ENCODE peak calls at places on chromosomes 12 and 14, in ten cellular contexts. One of them, this sample, is unnamed.

GRCh38 chr12:124523071-124523470 is 44.3 kb downstream of the NCOR2 start:
- DNase-seq in coronary artery: no peak
- DNase-seq in WERI-Rb-1: no peak
- DNase-seq in HCT116: no peak
- DNase-seq in lower lobe of right lung: no peak
- DNase-seq in uterus: peak; percentile 27
- DNase-seq in GM12865: no peak
- DNase-seq in kidney epithelial cell: no peak
- DNase-seq in effector memory CD4-positive, alpha-beta T cell: no peak
- DNase-seq in Peyer's patch: no peak
- DNase-seq in this sample: no peak

GRCh38 chr14:91223028-91223783 is 21.3 kb downstream of the GPR68 start:
- DNase-seq in effector memory CD4-positive, alpha-beta T cell: no peak
- DNase-seq in Peyer's patch: no peak
- DNase-seq in uterus: no peak
- DNase-seq in kidney epithelial cell: no peak
- DNase-seq in WERI-Rb-1: no peak
- DNase-seq in HCT116: peak; percentile 6
- DNase-seq in GM12865: no peak
- DNase-seq in coronary artery: no peak
- DNase-seq in lower lobe of right lung: no peak
- DNase-seq in this sample: no peak

GRCh38 chr12:53061404-53062010 is 11.6 kb downstream of the TNS2 start:
- DNase-seq in uterus: peak; percentile 32
- DNase-seq in effector memory CD4-positive, alpha-beta T cell: no peak
- DNase-seq in GM12865: no peak
- DNase-seq in WERI-Rb-1: peak; percentile 61
- DNase-seq in kidney epithelial cell: no peak
- DNase-seq in coronary artery: peak; percentile 71
- DNase-seq in HCT116: peak; percentile 63
- DNase-seq in Peyer's patch: peak; percentile 71
- DNase-seq in lower lobe of right lung: peak; percentile 85
- DNase-seq in this sample: no peak

GRCh38 chr14:42517786-42518530 is 911.3 kb downstream of the LRFN5 start:
- DNase-seq in uterus: no peak
- DNase-seq in coronary artery: no peak
- DNase-seq in HCT116: no peak
- DNase-seq in GM12865: no peak
- DNase-seq in Peyer's patch: no peak
- DNase-seq in effector memory CD4-positive, alpha-beta T cell: no peak
- DNase-seq in WERI-Rb-1: no peak
- DNase-seq in kidney epithelial cell: no peak
- DNase-seq in lower lobe of right lung: no peak
- DNase-seq in this sample: no peak

GRCh38 chr12:46585854-46586621 is 213.5 kb upstream of the SLC38A2 start:
- DNase-seq in WERI-Rb-1: no peak
- DNase-seq in coronary artery: no peak
- DNase-seq in effector memory CD4-positive, alpha-beta T cell: peak; percentile 12
- DNase-seq in GM12865: peak; percentile 71
- DNase-seq in HCT116: peak; percentile 16
- DNase-seq in kidney epithelial cell: peak; percentile 67
- DNase-seq in uterus: no peak
- DNase-seq in lower lobe of right lung: peak; percentile 66
- DNase-seq in Peyer's patch: peak; percentile 53
- DNase-seq in this sample: no peak

GRCh38 chr12:112869778-112870177 is 37.0 kb upstream of the OAS1 start:
- DNase-seq in Peyer's patch: no peak
- DNase-seq in WERI-Rb-1: no peak
- DNase-seq in coronary artery: peak; percentile 68
- DNase-seq in uterus: no peak
- DNase-seq in effector memory CD4-positive, alpha-beta T cell: no peak
- DNase-seq in GM12865: no peak
- DNase-seq in kidney epithelial cell: no peak
- DNase-seq in HCT116: no peak
- DNase-seq in lower lobe of right lung: no peak
- DNase-seq in this sample: no peak

GRCh38 chr12:118773956-118774723 is 207.2 kb upstream of the SRRM4 start:
- DNase-seq in HCT116: no peak
- DNase-seq in effector memory CD4-positive, alpha-beta T cell: no peak
- DNase-seq in lower lobe of right lung: no peak
- DNase-seq in GM12865: no peak
- DNase-seq in coronary artery: no peak
- DNase-seq in Peyer's patch: no peak
- DNase-seq in WERI-Rb-1: no peak
- DNase-seq in kidney epithelial cell: no peak
- DNase-seq in uterus: no peak
- DNase-seq in this sample: no peak

GRCh38 chr14:36658091-36659009 is 3.3 kb upstream of the PAX9 start:
- DNase-seq in coronary artery: no peak
- DNase-seq in HCT116: no peak
- DNase-seq in lower lobe of right lung: no peak
- DNase-seq in kidney epithelial cell: no peak
- DNase-seq in Peyer's patch: no peak
- DNase-seq in effector memory CD4-positive, alpha-beta T cell: no peak
- DNase-seq in WERI-Rb-1: no peak
- DNase-seq in uterus: no peak
- DNase-seq in GM12865: no peak
- DNase-seq in this sample: no peak

GRCh38 chr12:81417056-81417455 is 339.2 kb downstream of the ACSS3 start:
- DNase-seq in GM12865: no peak
- DNase-seq in effector memory CD4-positive, alpha-beta T cell: no peak
- DNase-seq in lower lobe of right lung: no peak
- DNase-seq in WERI-Rb-1: no peak
- DNase-seq in HCT116: no peak
- DNase-seq in uterus: no peak
- DNase-seq in coronary artery: no peak
- DNase-seq in kidney epithelial cell: no peak
- DNase-seq in Peyer's patch: no peak
- DNase-seq in this sample: no peak

GRCh38 chr12:30000401-30000800 is 216.7 kb upstream of the TMTC1 start:
- DNase-seq in HCT116: no peak
- DNase-seq in lower lobe of right lung: no peak
- DNase-seq in uterus: no peak
- DNase-seq in effector memory CD4-positive, alpha-beta T cell: no peak
- DNase-seq in GM12865: no peak
- DNase-seq in kidney epithelial cell: no peak
- DNase-seq in Peyer's patch: no peak
- DNase-seq in WERI-Rb-1: no peak
- DNase-seq in coronary artery: no peak
- DNase-seq in this sample: no peak

GRCh38 chr14:74426202-74426582 is at the start of gene SYNDIG1L:
- DNase-seq in GM12865: no peak
- DNase-seq in WERI-Rb-1: no peak
- DNase-seq in effector memory CD4-positive, alpha-beta T cell: no peak
- DNase-seq in coronary artery: peak; percentile 14
- DNase-seq in lower lobe of right lung: no peak
- DNase-seq in kidney epithelial cell: no peak
- DNase-seq in HCT116: no peak
- DNase-seq in Peyer's patch: no peak
- DNase-seq in uterus: no peak
- DNase-seq in this sample: no peak

GRCh38 chr12:65902504-65902903 is 78.2 kb downstream of the HMGA2 start:
- DNase-seq in uterus: no peak
- DNase-seq in WERI-Rb-1: no peak
- DNase-seq in effector memory CD4-positive, alpha-beta T cell: no peak
- DNase-seq in Peyer's patch: no peak
- DNase-seq in coronary artery: no peak
- DNase-seq in HCT116: no peak
- DNase-seq in lower lobe of right lung: no peak
- DNase-seq in GM12865: peak; percentile 67
- DNase-seq in kidney epithelial cell: no peak
- DNase-seq in this sample: no peak

GRCh38 chr12:91381309-91381804 is 198.7 kb upstream of the DCN start:
- DNase-seq in effector memory CD4-positive, alpha-beta T cell: no peak
- DNase-seq in kidney epithelial cell: peak; percentile 91
- DNase-seq in HCT116: no peak
- DNase-seq in Peyer's patch: no peak
- DNase-seq in WERI-Rb-1: peak; percentile 13
- DNase-seq in uterus: peak; percentile 38
- DNase-seq in GM12865: peak; percentile 55
- DNase-seq in lower lobe of right lung: no peak
- DNase-seq in coronary artery: no peak
- DNase-seq in this sample: peak; percentile 19

GRCh38 chr12:19880724-19881123 is 441.4 kb downstream of the AEBP2 start:
- DNase-seq in coronary artery: no peak
- DNase-seq in WERI-Rb-1: no peak
- DNase-seq in HCT116: no peak
- DNase-seq in lower lobe of right lung: no peak
- DNase-seq in GM12865: no peak
- DNase-seq in Peyer's patch: no peak
- DNase-seq in effector memory CD4-positive, alpha-beta T cell: no peak
- DNase-seq in uterus: no peak
- DNase-seq in kidney epithelial cell: no peak
- DNase-seq in this sample: no peak

GRCh38 chr14:64937821-64938193 is 4.7 kb downstream of the GPX2 start:
- DNase-seq in coronary artery: no peak
- DNase-seq in lower lobe of right lung: no peak
- DNase-seq in Peyer's patch: no peak
- DNase-seq in uterus: no peak
- DNase-seq in kidney epithelial cell: no peak
- DNase-seq in WERI-Rb-1: no peak
- DNase-seq in GM12865: no peak
- DNase-seq in effector memory CD4-positive, alpha-beta T cell: no peak
- DNase-seq in HCT116: no peak
- DNase-seq in this sample: no peak

GRCh38 chr14:104078031-104078455 is 7.5 kb upstream of the ASPG start:
- DNase-seq in HCT116: peak; percentile 88
- DNase-seq in lower lobe of right lung: peak; percentile 89
- DNase-seq in GM12865: peak; percentile 92
- DNase-seq in WERI-Rb-1: peak; percentile 92
- DNase-seq in coronary artery: peak; percentile 88
- DNase-seq in uterus: peak; percentile 82
- DNase-seq in effector memory CD4-positive, alpha-beta T cell: peak; percentile 72
- DNase-seq in Peyer's patch: peak; percentile 91
- DNase-seq in kidney epithelial cell: peak; percentile 72
- DNase-seq in this sample: peak; percentile 76
- H3K4me3 ChIP-seq in HCT116: no peak overlapping the region
- H3K4me3 ChIP-seq in lower lobe of right lung: no peak overlapping the region
- H3K4me3 ChIP-seq in GM12865: no peak overlapping the region
- H3K4me3 ChIP-seq in WERI-Rb-1: no peak overlapping the region
- H3K4me3 ChIP-seq in coronary artery: no peak overlapping the region
- H3K4me3 ChIP-seq in uterus: no peak overlapping the region
- H3K4me3 ChIP-seq in effector memory CD4-positive, alpha-beta T cell: no peak overlapping the region
- H3K4me3 ChIP-seq in Peyer's patch: no peak overlapping the region
- H3K4me3 ChIP-seq in kidney epithelial cell: no peak overlapping the region
- H3K4me3 ChIP-seq in this sample: no peak overlapping the region

DNA sequence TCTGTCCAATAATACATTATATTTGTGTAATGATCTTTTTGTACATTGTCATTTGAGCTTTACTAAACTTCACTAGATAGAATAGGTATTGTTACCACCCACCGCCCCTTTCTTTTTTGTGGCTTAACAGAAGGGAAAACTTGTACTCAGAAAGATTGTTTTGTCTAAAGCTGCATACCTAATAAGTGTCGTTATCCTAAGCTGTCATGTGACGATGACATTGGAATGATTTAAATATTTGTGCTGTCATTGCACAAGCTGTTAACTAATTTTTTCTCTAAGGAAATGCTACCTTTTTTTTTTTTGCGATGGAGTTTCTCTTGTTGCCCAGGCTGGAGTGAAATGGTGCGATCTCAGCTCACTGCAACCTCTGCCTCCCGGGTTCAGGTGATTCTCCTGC is 3.6 kb downstream of the DIP2B start:
- DNase-seq in HCT116: no peak
- DNase-seq in effector memory CD4-positive, alpha-beta T cell: no peak
- DNase-seq in GM12865: no peak
- DNase-seq in uterus: no peak
- DNase-seq in kidney epithelial cell: no peak
- DNase-seq in Peyer's patch: no peak
- DNase-seq in WERI-Rb-1: no peak
- DNase-seq in lower lobe of right lung: no peak
- DNase-seq in coronary artery: no peak
- DNase-seq in this sample: no peak
- H3K4me3 ChIP-seq in HCT116: no peak overlapping the region
- H3K4me3 ChIP-seq in effector memory CD4-positive, alpha-beta T cell: no peak overlapping the region
- H3K4me3 ChIP-seq in GM12865: no peak overlapping the region
- H3K4me3 ChIP-seq in uterus: no peak overlapping the region
- H3K4me3 ChIP-seq in kidney epithelial cell: no peak overlapping the region
- H3K4me3 ChIP-seq in Peyer's patch: no peak overlapping the region
- H3K4me3 ChIP-seq in WERI-Rb-1: no peak overlapping the region
- H3K4me3 ChIP-seq in lower lobe of right lung: no peak overlapping the region
- H3K4me3 ChIP-seq in coronary artery: no peak overlapping the region
- H3K4me3 ChIP-seq in this sample: no peak overlapping the region

GRCh38 chr14:101845496-101845895 is 84.0 kb downstream of the PPP2R5C start:
- DNase-seq in lower lobe of right lung: no peak
- DNase-seq in GM12865: no peak
- DNase-seq in coronary artery: no peak
- DNase-seq in HCT116: no peak
- DNase-seq in effector memory CD4-positive, alpha-beta T cell: no peak
- DNase-seq in Peyer's patch: no peak
- DNase-seq in WERI-Rb-1: no peak
- DNase-seq in uterus: no peak
- DNase-seq in kidney epithelial cell: no peak
- DNase-seq in this sample: no peak

GRCh38 chr14:101843665-101844064 is 82.2 kb downstream of the PPP2R5C start:
- DNase-seq in HCT116: no peak
- DNase-seq in lower lobe of right lung: no peak
- DNase-seq in uterus: no peak
- DNase-seq in Peyer's patch: no peak
- DNase-seq in coronary artery: no peak
- DNase-seq in kidney epithelial cell: no peak
- DNase-seq in GM12865: peak; percentile 88
- DNase-seq in effector memory CD4-positive, alpha-beta T cell: peak; percentile 45
- DNase-seq in WERI-Rb-1: no peak
- DNase-seq in this sample: no peak

GRCh38 chr14:101843038-101843437 is 81.5 kb downstream of the PPP2R5C start:
- DNase-seq in effector memory CD4-positive, alpha-beta T cell: no peak
- DNase-seq in lower lobe of right lung: no peak
- DNase-seq in HCT116: no peak
- DNase-seq in Peyer's patch: no peak
- DNase-seq in uterus: no peak
- DNase-seq in WERI-Rb-1: no peak
- DNase-seq in GM12865: no peak
- DNase-seq in kidney epithelial cell: no peak
- DNase-seq in coronary artery: no peak
- DNase-seq in this sample: no peak

GRCh38 chr14:101844752-101845151 is 83.2 kb downstream of the PPP2R5C start:
- DNase-seq in GM12865: peak; percentile 41
- DNase-seq in kidney epithelial cell: no peak
- DNase-seq in lower lobe of right lung: no peak
- DNase-seq in WERI-Rb-1: no peak
- DNase-seq in Peyer's patch: no peak
- DNase-seq in uterus: no peak
- DNase-seq in coronary artery: no peak
- DNase-seq in HCT116: no peak
- DNase-seq in effector memory CD4-positive, alpha-beta T cell: no peak
- DNase-seq in this sample: no peak

GRCh38 chr14:101844219-101844618 is 82.7 kb downstream of the PPP2R5C start:
- DNase-seq in Peyer's patch: no peak
- DNase-seq in WERI-Rb-1: no peak
- DNase-seq in kidney epithelial cell: no peak
- DNase-seq in HCT116: no peak
- DNase-seq in effector memory CD4-positive, alpha-beta T cell: no peak
- DNase-seq in GM12865: peak; percentile 77
- DNase-seq in lower lobe of right lung: no peak
- DNase-seq in uterus: no peak
- DNase-seq in coronary artery: no peak
- DNase-seq in this sample: no peak
- H3K4me3 ChIP-seq in Peyer's patch: no peak overlapping the region
- H3K4me3 ChIP-seq in WERI-Rb-1: no peak overlapping the region
- H3K4me3 ChIP-seq in kidney epithelial cell: no peak overlapping the region
- H3K4me3 ChIP-seq in HCT116: no peak overlapping the region
- H3K4me3 ChIP-seq in effector memory CD4-positive, alpha-beta T cell: no peak overlapping the region
- H3K4me3 ChIP-seq in GM12865: peak overlapping the region; percentile 3
- H3K4me3 ChIP-seq in lower lobe of right lung: no peak overlapping the region
- H3K4me3 ChIP-seq in uterus: no peak overlapping the region
- H3K4me3 ChIP-seq in coronary artery: no peak overlapping the region
- H3K4me3 ChIP-seq in this sample: no peak overlapping the region

GRCh38 chr12:7242176-7243101 is 53.0 kb downstream of the PEX5 start:
- DNase-seq in effector memory CD4-positive, alpha-beta T cell: no peak
- DNase-seq in Peyer's patch: no peak
- DNase-seq in lower lobe of right lung: no peak
- DNase-seq in uterus: no peak
- DNase-seq in coronary artery: no peak
- DNase-seq in GM12865: no peak
- DNase-seq in kidney epithelial cell: no peak
- DNase-seq in HCT116: no peak
- DNase-seq in WERI-Rb-1: no peak
- DNase-seq in this sample: no peak
- H3K4me3 ChIP-seq in effector memory CD4-positive, alpha-beta T cell: no peak overlapping the region
- H3K4me3 ChIP-seq in Peyer's patch: no peak overlapping the region
- H3K4me3 ChIP-seq in lower lobe of right lung: no peak overlapping the region
- H3K4me3 ChIP-seq in uterus: no peak overlapping the region
- H3K4me3 ChIP-seq in coronary artery: no peak overlapping the region
- H3K4me3 ChIP-seq in GM12865: no peak overlapping the region
- H3K4me3 ChIP-seq in kidney epithelial cell: no peak overlapping the region
- H3K4me3 ChIP-seq in HCT116: no peak overlapping the region
- H3K4me3 ChIP-seq in WERI-Rb-1: no peak overlapping the region
- H3K4me3 ChIP-seq in this sample: no peak overlapping the region

This sample was measured in keratinocyte.